ENCODE peak calls at places on chromosomes 1 and 21, in seven cellular contexts. U is mesendoderm, T is mesenchymal stem cell, E is IMR-90, S is H9, A is neuronal stem cell, G is trophoblast cell. Q is an unnamed sample.

GRCh38 chr21:44845418-44846200 is 27.7 kb upstream of the SUMO3 start:
- DNase-seq in T (peak), E (peak), G (peak), A (peak), U (peak), S (peak), Q (peak)

GRCh38 chr21:31273278-31273677 is 70.8 kb downstream of the TIAM1 start:
- DNase-seq in G (no peak), S (no peak), T (no peak), U (no peak), E (no peak), A (no peak), Q (no peak)

GRCh38 chr1:52007228-52008073 is 17.0 kb upstream of the RAB3B start:
- DNase-seq in U (peak), S (no peak), A (no peak), T (no peak), G (peak), E (no peak), Q (no peak)

GRCh38 chr21:33197546-33197945 is 32.2 kb upstream of the IFNAR2 start:
- DNase-seq in T (no peak), U (peak), G (no peak), E (no peak), A (no peak), S (no peak), Q (no peak)

GRCh38 chr1:233327938-233328660 is 575 bp downstream of the MAP3K21 start:
- DNase-seq in G (peak), T (peak), U (peak), S (peak), E (no peak), A (peak), Q (peak)

GRCh38 chr1:226132731-226133503 is 53.6 kb downstream of the ACBD3 start:
- DNase-seq in U (no peak), E (no peak), T (no peak), A (no peak), S (no peak), G (no peak), Q (no peak)

GRCh38 chr1:108560430-108561144 is 687 bp downstream of the EEIG2 start:
- DNase-seq in U (peak), A (no peak), T (peak), G (peak), S (peak), E (peak), Q (peak)

GRCh38 chr1:111944121-111944785 is 45.2 kb downstream of the KCND3 start:
- DNase-seq in G (no peak), A (no peak), S (no peak), E (no peak), U (no peak), T (no peak), Q (no peak)

GRCh38 chr1:179090923-179091322 is 9.1 kb downstream of the TOR3A start:
- DNase-seq in T (no peak), E (no peak), S (no peak), G (no peak), A (no peak), U (no peak), Q (no peak)

GRCh38 chr1:155983191-155984023 is 5.1 kb upstream of the ARHGEF2 start:
- DNase-seq in U (peak), E (peak), G (no peak), S (peak), T (peak), A (no peak), Q (peak)

GRCh38 chr1:175388286-175388685 is 195.7 kb upstream of the KIAA0040 start:
- DNase-seq in T (no peak), A (peak), G (no peak), U (no peak), S (no peak), E (no peak), Q (no peak)

GRCh38 chr1:6570066-6570465 is 9.7 kb upstream of the ZBTB48 start:
- DNase-seq in U (no peak), G (no peak), S (no peak), A (no peak), T (no peak), E (no peak), Q (no peak)

GRCh38 chr1:100671604-100672003 is 47.9 kb upstream of the VCAM1 start:
- DNase-seq in E (peak), A (no peak), S (no peak), G (no peak), U (no peak), T (no peak), Q (no peak)

GRCh38 chr1:71644997-71645396 is 564.2 kb upstream of the ZRANB2 start:
- DNase-seq in A (no peak), G (no peak), T (no peak), E (no peak), S (no peak), U (no peak), Q (no peak)

GRCh38 chr21:34865922-34866271 is 183.2 kb downstream of the RUNX1 start:
- DNase-seq in S (peak), T (peak), U (peak), A (no peak), G (peak), E (no peak), Q (peak)

GRCh38 chr21:38850277-38850951 is 44.7 kb downstream of the ETS2 start:
- DNase-seq in G (no peak), U (no peak), T (no peak), A (no peak), E (no peak), S (no peak), Q (no peak)

GRCh38 chr21:34640858-34641257 is 25.9 kb upstream of the RCAN1 start:
- DNase-seq in U (peak), E (peak), G (peak), A (no peak), T (peak), S (no peak), Q (peak)

GRCh38 chr1:44571712-44572571 is 102.3 kb downstream of the TMEM53 start:
- DNase-seq in G (no peak), E (no peak), A (no peak), S (no peak), U (no peak), T (no peak), Q (no peak)

GRCh38 chr1:59143824-59144223 is 153.1 kb upstream of the FGGY start:
- DNase-seq in U (no peak), S (no peak), E (peak), G (no peak), T (peak), A (no peak), Q (no peak)

GRCh38 chr1:56204206-56204605 is 375.2 kb downstream of the PLPP3 start:
- DNase-seq in G (no peak), U (no peak), T (no peak), E (no peak), A (no peak), S (no peak), Q (no peak)

GRCh38 chr1:9653195-9653782 is 1.8 kb downstream of the PIK3CD start:
- DNase-seq in S (no peak), E (no peak), G (no peak), U (no peak), T (no peak), A (no peak), Q (no peak)

GRCh38 chr1:75986478-75986877 is 54.3 kb upstream of the ASB17 start:
- DNase-seq in A (no peak), G (no peak), S (no peak), U (no peak), T (no peak), E (no peak), Q (no peak)

GRCh38 chr1:210558302-210558701 is 229.6 kb downstream of the HHAT start:
- DNase-seq in E (peak), U (no peak), S (no peak), G (no peak), T (peak), A (no peak), Q (no peak)

GRCh38 chr1:78003882-78004718 is 639 bp upstream of the DNAJB4 start:
- DNase-seq in T (peak), U (peak), E (peak), S (peak), G (peak), A (peak), Q (no peak)

GRCh38 chr1:38020361-38020760 is 7.8 kb downstream of the UTP11 start:
- DNase-seq in A (no peak), G (no peak), S (no peak), U (no peak), T (no peak), E (peak), Q (no peak)

GRCh38 chr1:15628003-15628402 is 10.7 kb downstream of the DDI2 start:
- DNase-seq in T (no peak), A (no peak), U (no peak), E (no peak), S (no peak), G (no peak), Q (no peak)

GRCh38 chr21:41924355-41924754 is 29.5 kb downstream of the C2CD2 start:
- DNase-seq in T (peak), G (no peak), E (peak), A (no peak), U (no peak), S (no peak), Q (no peak)

GRCh38 chr1:43382027-43382771 is 7.4 kb downstream of the MED8 start:
- DNase-seq in G (no peak), A (no peak), E (no peak), S (no peak), T (no peak), U (no peak), Q (no peak)

GRCh38 chr1:5279127-5279526 is 624.7 kb downstream of the AJAP1 start:
- DNase-seq in U (no peak), A (no peak), S (no peak), T (no peak), G (no peak), E (no peak), Q (no peak)

GRCh38 chr1:229781453-229781852 is 155.4 kb downstream of the URB2 start:
- DNase-seq in T (no peak), S (peak), U (peak), A (no peak), E (no peak), G (no peak), Q (no peak)

GRCh38 chr1:221637641-221638041 is 104.2 kb downstream of the DUSP10 start:
- DNase-seq in G (no peak), E (peak), S (no peak), T (peak), A (no peak), U (no peak), Q (no peak)

GRCh38 chr1:220808501-220809186 is 21.9 kb downstream of the MTARC1 start:
- DNase-seq in G (no peak), T (peak), S (no peak), A (no peak), U (no peak), E (no peak), Q (no peak)

GRCh38 chr1:165365344-165365743 is 8.8 kb upstream of the LMX1A start:
- DNase-seq in U (peak), E (no peak), T (no peak), S (no peak), G (no peak), A (no peak), Q (no peak)

GRCh38 chr1:208159542-208160258 is 84.5 kb downstream of the PLXNA2 start:
- DNase-seq in A (no peak), S (no peak), G (no peak), U (peak), E (peak), T (peak), Q (no peak)

GRCh38 chr1:35326228-35326627 is 57.7 kb downstream of the ZMYM4 start:
- DNase-seq in T (no peak), S (no peak), G (no peak), A (no peak), U (no peak), E (no peak), Q (no peak)

GRCh38 chr1:82226198-82226505 is 425.4 kb downstream of the ADGRL2 start:
- DNase-seq in E (no peak), G (no peak), T (peak), U (no peak), A (no peak), S (no peak), Q (no peak)

GRCh38 chr1:66415830-66416229 is 118.1 kb upstream of the SGIP1 start:
- DNase-seq in G (no peak), E (no peak), T (no peak), S (no peak), A (no peak), U (no peak), Q (no peak)

GRCh38 chr1:19067912-19068638 is 111.6 kb upstream of the IFFO2 start:
- DNase-seq in G (no peak), S (no peak), U (no peak), E (no peak), A (no peak), T (no peak), Q (no peak)

GRCh38 chr1:20281801-20282200 is 8.9 kb upstream of the VWA5B1 start:
- DNase-seq in E (peak), G (no peak), A (no peak), T (peak), U (peak), S (no peak), Q (no peak)

GRCh38 chr1:202723708-202724107 is 13.5 kb upstream of the SYT2 start:
- DNase-seq in T (no peak), A (no peak), E (no peak), G (no peak), S (no peak), U (no peak), Q (no peak)

DNA sequence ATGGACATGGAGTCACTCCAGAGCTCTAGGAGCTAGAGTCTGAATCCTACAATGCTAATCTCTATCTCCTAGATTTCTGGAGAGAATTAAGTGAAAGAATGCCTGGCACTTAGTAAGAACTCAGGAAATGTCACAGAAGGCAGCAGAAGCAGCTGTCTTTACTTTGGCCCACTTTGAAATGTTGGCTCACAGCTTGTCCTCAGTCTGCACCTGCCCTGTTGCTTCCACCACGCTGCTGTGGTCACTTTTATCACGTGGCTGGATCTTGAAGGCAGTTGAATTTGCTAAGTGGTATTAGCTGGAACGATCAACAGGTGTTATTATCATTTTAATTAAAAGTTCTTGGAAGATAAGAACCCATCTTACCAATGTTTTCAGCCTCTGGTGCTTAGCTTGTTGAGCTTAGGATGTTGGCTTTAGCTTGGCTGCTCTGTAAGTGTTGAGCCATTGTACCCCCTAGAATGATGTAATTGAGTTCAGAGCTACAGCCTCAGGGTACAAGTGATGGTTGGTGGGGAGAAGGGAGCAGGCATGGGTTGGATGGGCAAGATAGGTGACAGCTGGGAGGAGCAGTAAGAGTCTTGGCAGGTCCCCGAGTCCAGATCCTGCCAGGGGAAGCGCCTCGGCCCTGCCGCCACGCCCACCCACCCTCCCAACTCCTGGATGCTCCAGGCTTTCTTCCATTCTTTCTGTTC is 41.9 kb upstream of the EPS8L3 start:
- DNase-seq in U (peak), G (peak), E (no peak), S (peak), T (no peak), A (no peak), Q (no peak)
- H3K9ac ChIP-seq in U (no peak), G (no peak), E (no peak), S (no peak), T (no peak), A (no peak), Q (no peak)

GRCh38 chr1:214292317-214292716 is 11.4 kb downstream of the SMYD2 start:
- DNase-seq in U (no peak), T (peak), G (no peak), A (no peak), E (peak), S (no peak), Q (no peak)
- H2AK5ac ChIP-seq in U (no peak), T (no peak), G (no peak), A (no peak), E (no peak), S (no peak), Q (no peak)

DNA sequence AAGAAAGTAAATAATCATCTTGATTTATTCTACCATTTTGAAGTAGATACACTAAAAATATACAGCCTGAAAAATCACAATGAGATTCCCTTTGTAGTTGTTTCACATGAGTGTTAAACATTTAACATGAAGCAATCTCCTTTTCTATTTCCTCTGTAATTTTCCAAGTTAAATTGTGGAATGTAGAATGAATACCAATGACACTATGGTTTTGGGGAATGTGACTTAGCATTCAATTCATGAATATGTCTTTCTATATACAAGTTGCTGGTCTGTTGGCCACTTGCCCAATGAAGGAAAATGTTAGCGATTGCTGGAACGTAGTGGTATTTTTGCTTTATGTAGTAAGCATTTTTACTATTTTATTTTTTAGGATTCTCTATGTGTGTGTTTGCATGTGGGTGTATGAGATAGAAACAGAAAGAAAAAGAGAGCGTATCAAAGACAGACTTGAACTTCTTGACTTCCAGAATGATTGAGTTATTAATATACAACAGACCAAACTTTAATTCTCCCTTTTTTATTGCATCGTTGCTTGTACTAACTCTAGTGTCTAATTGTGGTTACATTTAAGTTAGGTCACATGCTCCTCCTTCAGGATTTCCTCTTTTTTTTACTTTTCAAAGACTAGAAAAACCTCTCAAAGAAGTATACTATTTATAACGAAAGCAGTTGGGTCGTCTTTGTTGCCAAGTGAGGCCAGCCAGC is 5.9 kb downstream of the TGFB2 start:
- DNase-seq in U (no peak), A (no peak), S (no peak), T (peak), G (peak), E (peak), Q (no peak)
- H3K9ac ChIP-seq in U (no peak), A (no peak), S (no peak), T (peak), G (no peak), E (peak), Q (no peak)

DNA sequence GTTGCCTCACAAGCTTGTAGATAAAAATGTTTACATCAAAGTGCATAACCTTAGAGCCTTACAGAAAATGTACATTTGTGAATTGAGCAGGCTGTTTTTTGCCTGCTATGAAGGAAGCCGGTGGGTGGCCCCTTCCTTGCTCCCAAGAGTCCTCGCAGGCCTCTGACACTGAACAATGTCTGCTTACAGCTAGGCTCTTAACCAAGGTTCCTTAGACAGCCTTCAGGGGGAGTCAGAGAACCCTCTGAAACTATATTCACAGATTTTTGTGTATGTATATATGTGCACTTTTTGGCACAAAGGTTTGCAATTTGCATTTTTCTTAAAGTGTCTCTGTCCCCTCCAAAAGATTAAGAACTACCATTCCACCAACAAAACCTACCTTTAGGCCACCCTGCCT is 282.6 kb downstream of the BARHL2 start:
- DNase-seq in A (no peak), T (no peak), E (peak), G (no peak), U (peak), S (peak), Q (no peak)
- H2AK5ac ChIP-seq in A (no peak), T (no peak), E (no peak), G (no peak), U (no peak), S (no peak), Q (no peak)

GRCh38 chr1:172748201-172748600 is 89.3 kb downstream of the FASLG start:
- DNase-seq in T (no peak), U (no peak), G (no peak), A (no peak), E (no peak), S (no peak), Q (no peak)
- H3K9ac ChIP-seq in T (no peak), U (no peak), G (no peak), A (no peak), E (no peak), S (no peak), Q (no peak)

GRCh38 chr1:24489674-24490073 is 13.0 kb upstream of the RCAN3 start:
- DNase-seq in S (no peak), T (no peak), G (no peak), U (no peak), A (no peak), E (no peak), Q (no peak)
- H2AK5ac ChIP-seq in S (no peak), T (no peak), G (no peak), U (no peak), A (no peak), E (no peak), Q (no peak)

DNA sequence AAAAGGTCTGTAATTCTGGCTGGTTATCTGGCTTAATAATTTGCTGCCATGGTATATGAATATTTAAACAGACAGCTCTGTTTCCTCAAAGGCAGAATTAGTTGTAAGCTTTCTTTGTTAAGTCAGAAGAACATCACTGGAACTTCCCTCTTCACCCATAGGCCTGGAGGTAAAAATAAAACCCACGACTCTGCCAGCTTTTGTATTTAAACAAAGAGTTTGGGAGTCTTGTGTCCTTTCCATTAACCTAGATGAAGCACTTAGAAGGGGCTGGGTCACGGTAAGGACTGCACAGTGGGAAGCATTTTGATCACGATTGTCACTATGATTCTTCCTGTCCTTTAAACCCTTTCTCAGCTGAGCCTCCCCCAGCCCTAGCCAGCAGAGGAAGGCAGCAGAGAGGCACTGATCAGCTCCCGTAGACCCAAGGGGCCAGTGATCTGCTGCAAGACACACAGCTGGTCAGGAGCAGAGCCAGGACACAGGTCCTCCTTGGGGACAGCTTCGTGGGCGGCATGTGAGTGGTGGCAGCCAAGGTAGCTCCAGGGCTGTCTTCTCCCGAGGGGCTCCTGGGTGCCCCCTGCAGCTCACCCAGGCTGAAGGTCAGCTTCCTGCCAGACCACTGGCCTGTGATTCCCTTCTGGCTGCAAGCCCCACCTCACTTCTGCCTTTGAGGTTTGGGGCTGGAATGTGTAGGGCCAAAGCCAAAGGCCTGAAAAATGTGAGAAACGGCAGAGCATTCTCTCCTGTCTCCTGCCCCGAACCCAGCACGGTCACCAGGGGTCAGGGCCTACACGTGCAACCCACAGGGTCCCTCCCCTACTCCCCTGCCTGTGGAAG is 4.0 kb upstream of the LAPTM5 start:
- DNase-seq in E (no peak), A (no peak), U (peak), G (no peak), T (peak), S (no peak), Q (no peak)
- H3K9ac ChIP-seq in E (no peak), A (no peak), U (no peak), G (no peak), T (no peak), S (no peak), Q (no peak)